ENCODE peak calls at places on chromosomes 3 and 15, in seven cellular contexts. X, M, B, N, P, V and R are unnamed samples.

GRCh38 chr3:195285403-195285802 is 14.4 kb upstream of the XXYLT1 start:
- DNase-seq in X (no peak), N (no peak), P (no peak), V (no peak), M (no peak), B (no peak), R (no peak)

GRCh38 chr3:176090727-176091126 is 1106.6 kb downstream of the TBL1XR1 start:
- DNase-seq in M (no peak), P (no peak), B (no peak), V (no peak), X (no peak), N (no peak), R (no peak)

GRCh38 chr3:52223449-52224408 is 1.7 kb downstream of the TLR9 start:
- DNase-seq in B (no peak), V (no peak), X (no peak), M (no peak), N (no peak), P (no peak), R (no peak)

GRCh38 chr15:77864211-77865105 is 213.1 kb downstream of the TBC1D2B start:
- DNase-seq in X (no peak), N (no peak), M (no peak), V (no peak), P (peak; percentile 52), B (no peak), R (no peak)

GRCh38 chr3:146503459-146504202 is 34.3 kb upstream of the PLSCR2 start:
- DNase-seq in X (peak; percentile 88), V (peak; percentile 92), M (no peak), N (no peak), B (no peak), P (peak; percentile 71), R (no peak)

GRCh38 chr3:194312743-194313281 is 38.3 kb downstream of the CPN2 start:
- DNase-seq in P (no peak), M (no peak), V (peak; percentile 38), X (no peak), N (no peak), B (no peak), R (no peak)

GRCh38 chr3:56314842-56315241 is 153.4 kb downstream of the ERC2 start:
- DNase-seq in P (peak; percentile 81), V (no peak), M (no peak), X (no peak), N (peak; percentile 31), B (no peak), R (no peak)

GRCh38 chr15:48544816-48545215 is 100.7 kb downstream of the FBN1 start:
- DNase-seq in N (no peak), V (no peak), P (no peak), M (no peak), X (no peak), B (no peak), R (no peak)

GRCh38 chr3:149516920-149517319 is 42.4 kb downstream of the TM4SF4 start:
- DNase-seq in X (no peak), B (no peak), P (no peak), M (no peak), V (no peak), N (no peak), R (no peak)

GRCh38 chr15:101504373-101504772 is 14.9 kb upstream of the PCSK6 start:
- DNase-seq in P (no peak), X (no peak), B (no peak), N (no peak), M (no peak), V (no peak), R (no peak)

GRCh38 chr3:149441662-149442442 is 32.6 kb upstream of the TM4SF4 start:
- DNase-seq in B (no peak), X (no peak), P (no peak), N (no peak), V (no peak), M (no peak), R (no peak)

GRCh38 chr3:16378920-16379319 is 113.9 kb downstream of the OXNAD1 start:
- DNase-seq in V (no peak), B (no peak), P (no peak), M (no peak), N (no peak), X (peak; percentile 84), R (no peak)

GRCh38 chr15:91113036-91113435 is 13.0 kb downstream of the SV2B start:
- DNase-seq in N (peak; percentile 17), P (peak; percentile 46), X (no peak), V (no peak), M (no peak), B (no peak), R (no peak)

GRCh38 chr3:177262396-177262795 is 65.1 kb upstream of the TBL1XR1 start:
- DNase-seq in X (no peak), B (no peak), V (no peak), N (no peak), M (no peak), P (peak; percentile 70), R (no peak)

GRCh38 chr3:10198761-10199688 is 34.3 kb downstream of the IRAK2 start:
- DNase-seq in V (peak; percentile 83), X (peak; percentile 93), B (peak; percentile 61), P (no peak), N (peak; percentile 31), M (no peak), R (no peak)

GRCh38 chr3:126433496-126434263 is 39.0 kb downstream of the CFAP100 start:
- DNase-seq in V (no peak), N (no peak), P (no peak), M (no peak), B (no peak), X (no peak), R (no peak)

GRCh38 chr15:67720556-67721175 is 104.6 kb upstream of the SKOR1 start:
- DNase-seq in P (no peak), M (no peak), N (no peak), B (no peak), V (no peak), X (no peak), R (no peak)

GRCh38 chr3:175001091-175001490 is 142.0 kb downstream of the NAALADL2 start:
- DNase-seq in B (no peak), N (no peak), V (no peak), M (no peak), P (no peak), X (no peak), R (no peak)

GRCh38 chr3:144746631-144747030 is 775.0 kb downstream of the DIPK2A start:
- DNase-seq in N (no peak), B (no peak), V (no peak), X (no peak), P (no peak), M (no peak), R (no peak)

GRCh38 chr3:147408180-147409105 is 722 bp upstream of the ZIC1 start:
- DNase-seq in N (no peak), M (no peak), X (no peak), V (no peak), P (peak; percentile 75), B (no peak), R (no peak)

GRCh38 chr3:11118181-11118682 is 36.1 kb upstream of the HRH1 start:
- DNase-seq in P (no peak), N (no peak), B (no peak), M (no peak), X (no peak), V (no peak), R (no peak)

GRCh38 chr3:124282751-124283643 is 291.1 kb upstream of the ROPN1 start:
- DNase-seq in M (no peak), N (no peak), P (peak; percentile 65), X (no peak), B (no peak), V (no peak), R (no peak)

GRCh38 chr15:51842852-51843737 is 13.6 kb downstream of the TMOD3 start:
- DNase-seq in P (peak; percentile 70), M (no peak), X (peak; percentile 38), N (no peak), V (peak; percentile 89), B (no peak), R (no peak)

GRCh38 chr3:132090921-132091320 is 56.1 kb upstream of the CPNE4 start:
- DNase-seq in X (no peak), V (no peak), B (no peak), M (no peak), P (no peak), N (no peak), R (no peak)

GRCh38 chr3:137438561-137438960 is 325.6 kb upstream of the SOX14 start:
- DNase-seq in V (no peak), P (no peak), N (no peak), M (no peak), X (no peak), B (no peak), R (no peak)

GRCh38 chr15:41936649-41937567 is 35.4 kb downstream of the EHD4 start:
- DNase-seq in M (no peak), V (no peak), N (no peak), X (peak; percentile 20), P (no peak), B (no peak), R (no peak)

GRCh38 chr3:43288850-43289249 is 2.5 kb downstream of the SNRK start:
- DNase-seq in V (no peak), X (no peak), N (no peak), M (no peak), P (no peak), B (no peak), R (no peak)

GRCh38 chr15:28086175-28086703 is 12.9 kb downstream of the OCA2 start:
- DNase-seq in M (no peak), P (peak; percentile 80), V (no peak), X (peak; percentile 72), N (peak; percentile 52), B (peak; percentile 48), R (no peak)

GRCh38 chr15:52196891-52197290 is 5.7 kb upstream of the GNB5 start:
- DNase-seq in N (no peak), V (no peak), X (peak; percentile 60), M (no peak), B (no peak), P (no peak), R (no peak)

GRCh38 chr3:70606018-70606417 is 293.6 kb upstream of the MDFIC2 start:
- DNase-seq in P (peak; percentile 16), X (no peak), B (no peak), V (no peak), M (no peak), N (no peak), R (no peak)

GRCh38 chr15:63041982-63042878 is at the start of gene TPM1:
- DNase-seq in P (peak; percentile 96), B (no peak), M (peak; percentile 54), N (peak; percentile 21), X (no peak), V (peak; percentile 55), R (peak; percentile 88)

GRCh38 chr3:18559323-18559972 is 134.3 kb upstream of the SATB1 start:
- DNase-seq in X (peak; percentile 45), P (peak; percentile 90), V (peak; percentile 18), N (peak; percentile 52), M (no peak), B (peak; percentile 26), R (peak; percentile 27)

GRCh38 chr3:195069501-195070251 is 201.3 kb downstream of the XXYLT1 start:
- DNase-seq in B (no peak), X (no peak), P (no peak), M (no peak), V (no peak), N (no peak), R (no peak)

GRCh38 chr15:58043192-58043903 is 22.2 kb downstream of the ALDH1A2 start:
- DNase-seq in X (peak; percentile 45), P (peak; percentile 17), B (no peak), V (no peak), N (peak; percentile 46), M (peak; percentile 53), R (no peak)

GRCh38 chr3:8001712-8002111 is 499.9 kb upstream of the LMCD1 start:
- DNase-seq in N (no peak), X (no peak), M (peak; percentile 11), P (no peak), V (no peak), B (no peak), R (no peak)

GRCh38 chr3:140736863-140737460 is 59.1 kb downstream of the TRIM42 start:
- DNase-seq in V (no peak), M (peak; percentile 63), B (no peak), N (peak; percentile 57), X (peak; percentile 27), P (peak; percentile 86), R (peak; percentile 60)

GRCh38 chr3:72163809-72164634 is 379.1 kb upstream of the PROK2 start:
- DNase-seq in N (no peak), B (peak; percentile 61), X (peak; percentile 96), V (no peak), P (no peak), M (no peak), R (no peak)

GRCh38 chr15:68301300-68301699 is 23.8 kb downstream of the FEM1B start:
- DNase-seq in B (no peak), M (no peak), V (no peak), N (no peak), X (no peak), P (no peak), R (peak; percentile 40)